ENCODE peak calls at places on chromosomes 5 and 9, in four cellular contexts. J, E, W and D are unnamed samples.

GRCh38 chr9:123349691-123350480 is 6.1 kb upstream of the CRB2 start:
- DNase-seq in J (peak), W (peak), E (no peak), D (no peak)

GRCh38 chr5:120454094-120454798 is 9.9 kb upstream of the PRR16 start:
- DNase-seq in E (no peak), J (no peak), W (peak), D (no peak)

GRCh38 chr9:486156-486555 is 271.5 kb downstream of the DOCK8 start:
- DNase-seq in J (no peak), W (no peak), E (no peak), D (no peak)

GRCh38 chr9:126788631-126789349 is 16.1 kb upstream of the ZBTB43 start:
- DNase-seq in E (peak), W (no peak), J (peak), D (no peak)

GRCh38 chr5:141094481-141095262 is at the start of gene PCDHB2:
- DNase-seq in E (no peak), W (peak), J (no peak), D (no peak)

GRCh38 chr9:89418112-89418872 is 79.6 kb downstream of the SEMA4D start:
- DNase-seq in W (no peak), E (no peak), J (no peak), D (no peak)

GRCh38 chr5:77328926-77329647 is 118.6 kb downstream of the PDE8B start:
- DNase-seq in E (no peak), W (no peak), J (no peak), D (no peak)

GRCh38 chr5:175444060-175444904 is at the start of gene DRD1:
- DNase-seq in J (peak), E (peak), W (peak), D (peak)

GRCh38 chr9:105883847-105884246 is 189.5 kb downstream of the TMEM38B start:
- DNase-seq in E (no peak), W (no peak), J (no peak), D (no peak)

GRCh38 chr5:82641362-82641988 is 363.3 kb upstream of the RPS23 start:
- DNase-seq in W (peak), E (no peak), J (no peak), D (peak)

GRCh38 chr5:172559004-172559932 is 81.8 kb upstream of the NEURL1B start:
- DNase-seq in W (peak), E (no peak), J (no peak), D (no peak)

GRCh38 chr5:101720033-101720432 is 576.1 kb downstream of the SLCO4C1 start:
- DNase-seq in W (no peak), E (no peak), J (no peak), D (no peak)

GRCh38 chr5:16577677-16578076 is 39.1 kb downstream of the RETREG1 start:
- DNase-seq in E (no peak), W (no peak), J (no peak), D (no peak)

GRCh38 chr5:31990701-31991110 is 183.4 kb downstream of the GOLPH3 start:
- DNase-seq in E (no peak), W (no peak), J (no peak), D (no peak)

GRCh38 chr5:3197237-3197636 is 398.4 kb upstream of the IRX1 start:
- DNase-seq in W (no peak), J (no peak), E (no peak), D (no peak)

GRCh38 chr9:126126807-126127206 is 199.8 kb upstream of the MVB12B start:
- DNase-seq in J (peak), E (no peak), W (no peak), D (no peak)

GRCh38 chr9:133112361-133113026 is 8.5 kb downstream of the RALGDS start:
- DNase-seq in E (peak), W (no peak), J (no peak), D (no peak)

GRCh38 chr5:72441861-72442540 is 65.2 kb downstream of the ZNF366 start:
- DNase-seq in J (no peak), W (peak), E (no peak), D (no peak)

GRCh38 chr9:135280666-135281065 is 193.2 kb downstream of the OLFM1 start:
- DNase-seq in E (no peak), W (no peak), J (no peak), D (no peak)

GRCh38 chr5:53482717-53483638 is 2.5 kb downstream of the FST start:
- DNase-seq in E (peak), W (peak), J (peak), D (no peak)

GRCh38 chr5:45694255-45694834 is 1.8 kb downstream of the HCN1 start:
- DNase-seq in J (no peak), W (peak), E (no peak), D (no peak)

GRCh38 chr5:171295801-171296200 is 13.2 kb upstream of the TLX3 start:
- DNase-seq in W (no peak), J (no peak), E (no peak), D (no peak)

GRCh38 chr5:6719417-6719816 is 6.2 kb downstream of the TENT4A start:
- DNase-seq in J (peak), W (no peak), E (no peak), D (no peak)

GRCh38 chr9:3876553-3876952 is 350.8 kb upstream of the RFX3 start:
- DNase-seq in W (no peak), J (no peak), E (no peak), D (no peak)

GRCh38 chr9:83920469-83920941 is 727 bp downstream of the KIF27 start:
- DNase-seq in J (no peak), W (peak), E (no peak), D (no peak)

GRCh38 chr9:115591584-115591984 is 473.6 kb upstream of the TNC start:
- DNase-seq in E (peak), J (no peak), W (peak), D (no peak)

GRCh38 chr9:16175461-16175860 is 622.6 kb downstream of the CCDC171 start:
- DNase-seq in W (no peak), E (no peak), J (no peak), D (no peak)

GRCh38 chr9:115132648-115133047 is 14.7 kb upstream of the TNC start:
- DNase-seq in E (no peak), J (no peak), W (peak), D (no peak)

GRCh38 chr5:1108008-1108864 is 3.6 kb downstream of the SLC12A7 start:
- DNase-seq in J (no peak), E (no peak), W (no peak), D (no peak)

GRCh38 chr5:14879393-14879792 is 7.8 kb upstream of the ANKH start:
- DNase-seq in J (no peak), W (no peak), E (no peak), D (no peak)

GRCh38 chr5:122442938-122443337 is 130.9 kb downstream of the SNCAIP start:
- DNase-seq in E (no peak), J (no peak), W (no peak), D (no peak)

GRCh38 chr9:90020277-90020871 is 415.6 kb downstream of the GADD45G start:
- DNase-seq in E (no peak), W (no peak), J (no peak), D (no peak)

GRCh38 chr5:159034083-159034824 is 65.5 kb downstream of the EBF1 start:
- DNase-seq in E (no peak), W (peak), J (no peak), D (no peak)

GRCh38 chr9:124450931-124451661 is 845 bp downstream of the ADGRD2 start:
- DNase-seq in W (no peak), J (no peak), E (no peak), D (no peak)

GRCh38 chr5:80238778-80239679 is 16.8 kb downstream of the SERINC5 start:
- DNase-seq in J (no peak), E (no peak), W (peak), D (peak)

GRCh38 chr9:69797680-69798079 is 22.9 kb upstream of the CFAP95 start:
- DNase-seq in W (no peak), E (no peak), J (no peak), D (no peak)

GRCh38 chr9:137304383-137305059 is 2.5 kb upstream of the NRARP start:
- DNase-seq in W (no peak), J (no peak), E (no peak), D (no peak)

GRCh38 chr5:10320793-10321192 is 13.1 kb upstream of the CMBL start:
- DNase-seq in E (no peak), J (no peak), W (no peak), D (no peak)

GRCh38 chr5:10324519-10325370 is 17.0 kb upstream of the CMBL start:
- DNase-seq in E (no peak), W (no peak), J (peak), D (no peak)

GRCh38 chr5:10328323-10328722 is 20.6 kb upstream of the CMBL start:
- DNase-seq in E (no peak), W (no peak), J (no peak), D (no peak)

GRCh38 chr5:10321882-10322281 is 14.2 kb upstream of the CMBL start:
- DNase-seq in J (no peak), W (no peak), E (no peak), D (no peak)

DNA sequence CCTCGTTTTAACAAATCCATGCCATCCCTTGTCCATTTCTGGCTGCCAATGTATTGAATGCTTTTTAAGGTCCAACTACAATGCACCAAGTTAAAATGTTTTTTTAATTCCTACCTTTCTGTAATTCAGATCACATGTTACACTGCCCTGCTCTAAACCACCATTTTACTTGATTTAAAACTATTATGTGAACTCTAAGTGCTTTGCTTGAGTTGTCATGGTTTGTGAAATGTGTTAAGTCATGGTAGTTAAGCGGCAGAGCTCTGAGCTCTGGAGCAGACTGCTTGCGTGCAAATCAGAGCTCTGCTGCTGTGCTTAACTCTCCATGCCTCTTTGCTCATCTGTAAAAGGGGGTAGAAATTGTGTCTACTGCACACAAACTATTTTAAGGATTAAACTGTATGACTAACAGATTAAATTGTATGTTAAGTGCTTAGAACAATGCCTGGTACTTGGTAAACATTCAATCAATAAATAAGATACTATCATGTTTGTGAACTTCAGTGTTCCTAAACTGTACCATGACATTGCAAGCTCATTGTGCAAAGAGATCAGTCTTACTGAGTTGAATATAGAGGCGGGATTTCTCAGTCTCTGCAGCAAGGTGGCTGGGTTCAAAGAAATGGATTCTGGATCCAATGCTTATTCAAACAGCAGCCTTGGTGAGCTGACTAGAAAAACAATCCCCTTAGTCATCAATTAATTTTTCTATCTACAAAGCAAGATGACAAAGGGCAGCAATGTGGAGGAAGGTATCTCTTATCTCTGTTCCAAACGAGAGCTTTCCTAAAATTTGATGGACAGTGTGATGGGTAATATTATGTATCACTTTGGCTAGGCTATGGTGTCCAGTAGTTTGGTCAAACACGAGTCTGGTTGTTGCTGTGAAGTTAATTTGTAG is 16.1 kb upstream of the CMBL start:
- DNase-seq in J (no peak), W (no peak), E (no peak), D (no peak)
- H3K27ac ChIP-seq in J (no peak), W (no peak), E (no peak), D (no peak)

GRCh38 chr5:139383275-139383992 is at the start of gene SLC23A1:
- DNase-seq in W (no peak), J (no peak), E (no peak), D (no peak)

GRCh38 chr5:139382781-139383180 is 316 bp downstream of the SLC23A1 start:
- DNase-seq in J (no peak), E (no peak), W (no peak), D (no peak)

GRCh38 chr5:139383993-139384590 is 995 bp upstream of the SLC23A1 start:
- DNase-seq in J (no peak), W (no peak), E (no peak), D (no peak)

GRCh38 chr5:139381837-139382361 is 1.2 kb downstream of the SLC23A1 start:
- DNase-seq in E (no peak), J (no peak), W (no peak), D (no peak)

DNA sequence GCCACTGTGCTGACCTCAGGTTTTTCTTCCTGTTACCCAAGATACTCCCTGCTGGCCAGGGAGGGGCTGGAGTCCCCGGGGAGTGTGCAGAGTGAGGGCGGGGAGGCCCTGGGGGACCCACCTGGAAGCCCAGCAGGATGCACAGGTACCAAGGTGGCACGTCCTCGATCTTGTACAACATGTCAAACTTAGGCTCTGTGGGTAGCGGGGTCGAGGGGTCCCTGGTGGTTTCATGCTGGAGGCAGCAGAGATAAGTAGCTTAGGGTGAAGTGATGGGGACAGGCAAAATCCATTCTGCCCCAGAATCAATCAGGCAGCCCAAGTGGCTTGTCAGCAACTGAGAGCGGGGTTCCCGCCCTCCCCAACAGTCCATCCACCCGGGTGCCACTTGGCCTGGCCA is 726 bp downstream of the SLC23A1 start:
- DNase-seq in W (no peak), J (no peak), E (no peak), D (no peak)
- H3K27ac ChIP-seq in W (peak), J (no peak), E (no peak), D (no peak)

GRCh38 chr9:112836394-112836793 is 54.3 kb downstream of the SLC46A2 start:
- DNase-seq in E (no peak), W (no peak), J (no peak), D (no peak)
- H3K27ac ChIP-seq in E (no peak), W (no peak), J (no peak), D (no peak)

GRCh38 chr9:100112677-100113336 is 13.8 kb downstream of the INVS start:
- DNase-seq in J (no peak), W (no peak), E (no peak), D (no peak)

GRCh38 chr9:100111235-100111634 is 12.2 kb downstream of the INVS start:
- DNase-seq in J (no peak), E (peak), W (peak), D (peak)

GRCh38 chr9:100105861-100106260 is 6.8 kb downstream of the INVS start:
- DNase-seq in W (no peak), E (no peak), J (no peak), D (no peak)

GRCh38 chr9:100106616-100107015 is 7.6 kb downstream of the INVS start:
- DNase-seq in W (no peak), J (no peak), E (no peak), D (no peak)

GRCh38 chr9:100108572-100108971 is 9.5 kb downstream of the INVS start:
- DNase-seq in J (no peak), E (no peak), W (peak), D (no peak)
- H3K27ac ChIP-seq in J (no peak), E (no peak), W (no peak), D (no peak)

GRCh38 chr5:119077444-119077843 is 6.6 kb downstream of the DMXL1 start:
- DNase-seq in W (no peak), E (no peak), J (no peak), D (no peak)

GRCh38 chr5:119078071-119078846 is 7.4 kb downstream of the DMXL1 start:
- DNase-seq in J (no peak), E (no peak), W (no peak), D (no peak)

GRCh38 chr5:119080975-119081374 is 10.1 kb downstream of the DMXL1 start:
- DNase-seq in W (no peak), E (no peak), J (no peak), D (no peak)

GRCh38 chr5:119076080-119076479 is 5.2 kb downstream of the DMXL1 start:
- DNase-seq in E (no peak), J (no peak), W (no peak), D (no peak)

DNA sequence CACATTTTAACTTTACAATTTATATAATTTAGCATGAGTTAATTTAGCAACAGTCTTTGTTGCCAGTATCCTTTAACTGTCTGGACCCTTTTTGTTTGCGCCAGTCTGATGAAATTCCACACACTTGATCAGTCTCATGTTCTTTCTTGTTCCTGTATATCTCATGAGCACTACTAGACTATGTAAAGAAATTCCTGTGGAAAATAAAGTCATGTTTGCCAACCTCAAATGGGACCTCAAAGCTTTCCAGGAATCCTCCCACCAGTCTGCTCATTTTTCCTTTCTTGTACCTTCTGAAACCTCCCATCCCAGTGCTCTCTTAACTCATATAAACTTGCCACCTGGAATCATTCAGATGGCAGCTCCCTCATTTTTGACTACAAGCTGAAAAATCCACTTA is 8.0 kb downstream of the DMXL1 start:
- DNase-seq in E (no peak), W (peak), J (no peak), D (no peak)
- H3K27ac ChIP-seq in E (no peak), W (peak), J (no peak), D (no peak)

DNA sequence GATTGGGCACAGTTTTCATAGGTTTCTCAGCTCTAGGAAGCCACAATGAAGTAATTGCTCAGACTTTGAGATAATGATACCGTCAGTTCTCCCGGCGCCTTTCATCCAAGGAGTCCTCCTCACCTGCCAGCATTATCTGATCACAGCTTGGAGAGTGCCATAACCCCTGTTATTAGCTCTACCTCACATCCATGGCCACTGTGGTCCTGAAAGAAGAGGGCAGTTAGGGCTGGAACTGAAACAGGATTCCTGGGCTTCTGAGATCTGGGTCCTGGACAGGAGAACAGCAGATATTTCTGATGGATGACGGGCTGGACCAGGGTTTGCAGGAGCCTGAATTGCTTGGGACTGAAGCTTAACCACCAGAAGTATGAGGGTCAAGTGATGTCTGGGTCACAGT is 13.5 kb downstream of the RGS3 start:
- DNase-seq in J (no peak), W (no peak), E (no peak), D (no peak)
- H3K27ac ChIP-seq in J (no peak), W (no peak), E (no peak), D (no peak)

DNA sequence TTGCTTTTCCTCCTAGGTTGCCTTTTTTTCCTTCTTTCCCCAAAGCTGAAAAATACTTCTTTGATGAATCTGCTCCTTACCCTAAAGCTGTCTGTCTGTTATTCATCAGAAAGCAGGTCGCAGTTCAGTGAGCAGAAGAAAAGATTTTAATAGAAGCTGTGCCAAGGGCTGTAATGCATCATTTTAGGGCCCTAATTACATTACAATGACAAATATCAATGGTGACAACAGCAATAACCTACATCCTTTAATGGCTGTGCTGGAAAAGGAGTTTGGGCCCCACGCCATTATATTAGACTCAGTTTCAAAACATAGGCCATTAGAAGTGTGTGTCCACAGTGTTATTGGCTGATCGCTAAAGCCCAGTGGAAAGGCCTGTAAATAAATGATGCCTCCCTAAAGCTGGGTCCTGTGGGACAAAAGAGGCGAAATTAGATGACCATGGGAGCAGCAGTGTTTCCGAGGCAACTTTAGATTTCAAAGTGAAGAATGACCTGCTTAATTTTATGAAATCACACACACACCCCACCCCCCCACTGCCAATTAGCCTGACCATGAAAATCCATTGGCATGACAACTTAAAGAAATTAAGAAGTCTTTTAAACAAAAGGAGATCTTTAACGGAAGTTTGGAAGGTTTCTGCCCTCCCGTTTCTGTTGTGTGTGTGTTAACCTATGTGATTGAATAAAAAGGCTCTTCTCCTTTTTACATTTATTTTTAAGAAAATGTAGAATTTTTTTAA is 38.4 kb downstream of the TLE4 start:
- DNase-seq in J (no peak), E (no peak), W (no peak), D (no peak)
- H3K27ac ChIP-seq in J (no peak), E (no peak), W (no peak), D (no peak)

GRCh38 chr9:134158753-134159392 is 5.5 kb downstream of the RNU6ATAC start:
- DNase-seq in W (no peak), J (no peak), E (no peak), D (no peak)
- H3K27ac ChIP-seq in W (no peak), J (no peak), E (no peak), D (peak)

GRCh38 chr9:95581900-95582299 is 65.1 kb upstream of the PTCH1 start:
- DNase-seq in J (no peak), W (no peak), E (no peak), D (no peak)
- H3K27ac ChIP-seq in J (no peak), W (no peak), E (no peak), D (no peak)